ENCODE peak calls at places on chromosomes 2 and 18, in six cellular contexts. B is pancreas, V is heart right ventricle, S is aorta, T is lower lobe of right lung, K is neural progenitor cell. Q is an unnamed sample.
A peak's percentile ranks its signal among the peaks of the same experiment; 100 is the strongest.

GRCh38 chr2:188497736-188498135 is 206.1 kb downstream of the GULP1 start:
- DNase-seq in K (no peak), S (no peak), T (no peak), B (no peak), V (no peak), Q (no peak)

GRCh38 chr2:170965446-170966225 is 36.6 kb downstream of the GORASP2 start:
- DNase-seq in K (no peak), B (no peak), T (no peak), S (no peak), V (no peak), Q (no peak)

GRCh38 chr2:241774419-241775222 is 2.0 kb upstream of the GAL3ST2 start:
- DNase-seq in B (no peak), T (no peak), V (no peak), S (peak; percentile 78), K (no peak), Q (no peak)

GRCh38 chr2:70516596-70516995 is 37.0 kb downstream of the TGFA start:
- DNase-seq in S (no peak), V (no peak), K (no peak), B (no peak), T (no peak), Q (no peak)

GRCh38 chr2:16291226-16291625 is 350.9 kb downstream of the MYCN start:
- DNase-seq in K (no peak), S (no peak), B (no peak), V (no peak), T (no peak), Q (no peak)

GRCh38 chr2:238370482-238371372 is 50.4 kb downstream of the TRAF3IP1 start:
- DNase-seq in B (no peak), V (peak; percentile 43), T (peak; percentile 70), S (peak; percentile 85), K (peak; percentile 76), Q (peak; percentile 67)

GRCh38 chr2:226701052-226701451 is 98.6 kb downstream of the IRS1 start:
- DNase-seq in S (no peak), K (no peak), T (no peak), B (no peak), V (no peak), Q (no peak)

GRCh38 chr2:2577366-2577765 is 246.3 kb upstream of the MYT1L start:
- DNase-seq in S (no peak), T (no peak), V (no peak), B (no peak), K (no peak), Q (no peak)

GRCh38 chr2:143158500-143159262 is 29.5 kb downstream of the ARHGAP15 start:
- DNase-seq in K (no peak), S (no peak), V (no peak), B (no peak), T (no peak), Q (no peak)

GRCh38 chr2:85433511-85434089 is 15.1 kb downstream of the SH2D6 start:
- DNase-seq in T (peak; percentile 70), K (no peak), V (peak; percentile 82), S (peak; percentile 83), B (no peak), Q (no peak)

GRCh38 chr2:12606472-12607000 is 110.2 kb upstream of the TRIB2 start:
- DNase-seq in V (no peak), B (no peak), K (peak; percentile 13), S (no peak), T (no peak), Q (no peak)

GRCh38 chr2:234083572-234084348 is 33.3 kb downstream of the SPP2 start:
- DNase-seq in B (no peak), K (no peak), T (no peak), S (no peak), V (no peak), Q (no peak)

GRCh38 chr2:58131191-58132011 is 84.8 kb downstream of the VRK2 start:
- DNase-seq in B (no peak), K (no peak), S (no peak), T (no peak), V (peak; percentile 16), Q (no peak)

GRCh38 chr2:219289537-219290361 is 10.6 kb downstream of the DNAJB2 start:
- DNase-seq in K (no peak), S (peak; percentile 94), B (no peak), V (peak; percentile 76), T (no peak), Q (no peak)

GRCh38 chr2:10124538-10125045 is 2.1 kb downstream of the RRM2 start:
- DNase-seq in T (no peak), V (no peak), B (peak; percentile 2), K (peak; percentile 82), S (no peak), Q (peak; percentile 86)

GRCh38 chr2:96584017-96584416 is 47.5 kb downstream of the ARID5A start:
- DNase-seq in K (no peak), V (no peak), B (no peak), T (no peak), S (no peak), Q (no peak)

GRCh38 chr18:47215554-47216138 is 35.8 kb downstream of the SKOR2 start:
- DNase-seq in K (peak; percentile 76), T (no peak), B (no peak), V (no peak), S (no peak), Q (peak; percentile 6)

GRCh38 chr2:212548459-212548815 is 9.8 kb upstream of the ERBB4 start:
- DNase-seq in S (no peak), B (no peak), V (no peak), K (peak; percentile 50), T (no peak), Q (no peak)

GRCh38 chr2:63661076-63661475 is 72.3 kb downstream of the MDH1 start:
- DNase-seq in S (no peak), V (no peak), K (no peak), T (no peak), B (no peak), Q (no peak)

GRCh38 chr18:69795785-69796184 is 151.9 kb downstream of the CD226 start:
- DNase-seq in S (no peak), T (no peak), V (no peak), B (no peak), K (peak; percentile 48), Q (no peak)

GRCh38 chr2:218431878-218432277 is 13.0 kb downstream of the VIL1 start:
- DNase-seq in V (no peak), K (no peak), T (peak; percentile 14), S (peak; percentile 57), B (peak; percentile 35), Q (no peak)

GRCh38 chr18:25349926-25350560 is 1.9 kb downstream of the ZNF521 start:
- DNase-seq in S (peak; percentile 78), B (peak; percentile 63), K (peak; percentile 74), T (peak; percentile 43), V (peak; percentile 38), Q (no peak)

GRCh38 chr18:62183578-62184195 is 3.2 kb downstream of the PIGN start:
- DNase-seq in T (no peak), K (peak; percentile 60), B (no peak), V (no peak), S (no peak), Q (peak; percentile 82)

GRCh38 chr2:101837354-101837753 is 139.8 kb downstream of the MAP4K4 start:
- DNase-seq in K (no peak), V (no peak), S (no peak), B (no peak), T (no peak), Q (no peak)

GRCh38 chr2:226426292-226426736 is 373.3 kb downstream of the IRS1 start:
- DNase-seq in K (no peak), S (no peak), V (no peak), T (no peak), B (no peak), Q (no peak)

DNA sequence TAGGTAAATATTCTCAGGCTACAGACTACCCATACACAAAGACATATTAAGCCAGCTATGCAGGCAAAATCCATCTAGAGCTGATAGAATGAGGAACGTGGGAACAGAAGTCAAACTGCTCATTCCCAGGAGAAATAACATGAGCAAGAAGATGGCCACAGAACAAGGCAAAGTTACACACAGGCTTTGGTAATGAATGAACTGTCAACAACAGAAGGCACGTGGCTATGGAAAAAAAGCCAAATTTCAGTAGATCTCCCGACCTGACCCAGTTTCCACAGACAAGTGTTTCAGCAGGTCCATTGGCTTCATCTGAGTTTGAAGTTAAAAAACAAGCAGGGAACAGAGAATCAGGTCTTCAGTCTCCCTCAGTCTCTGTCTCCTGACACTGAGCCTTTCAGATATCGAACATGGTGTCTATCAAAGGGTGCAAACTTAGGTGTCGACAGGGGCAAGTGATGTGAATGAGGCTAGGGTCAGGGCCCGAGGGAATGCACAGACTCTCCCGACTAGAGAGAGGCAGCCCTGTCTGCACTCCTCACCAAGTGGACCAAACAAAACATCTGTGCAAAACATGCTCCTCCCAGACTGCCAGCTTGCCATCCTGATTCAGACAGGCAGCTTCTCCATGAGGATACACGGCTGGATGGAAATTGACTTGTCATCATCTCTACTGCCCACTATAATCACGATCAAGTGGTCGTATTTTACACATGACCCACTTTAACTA is 25.9 kb downstream of the SIGLEC15 start:
- DNase-seq in B (no peak), K (no peak), T (no peak), V (no peak), S (no peak), Q (no peak)
- H3K27ac ChIP-seq in B (no peak overlapping the region), K (no peak overlapping the region), T (no peak overlapping the region), V (no peak overlapping the region), S (no peak overlapping the region), Q (no peak overlapping the region)

GRCh38 chr18:5543036-5543671 is 643 bp downstream of the EPB41L3 start:
- DNase-seq in S (no peak), V (peak; percentile 16), B (peak; percentile 66), T (no peak), K (peak; percentile 70), Q (no peak)
- H3K4me3 ChIP-seq in S (peak overlapping the region; percentile 2), V (peak overlapping the region; percentile 64), B (peak overlapping the region; percentile 40), T (peak overlapping the region; percentile 59), K (peak overlapping the region; percentile 78), Q (no peak overlapping the region)

GRCh38 chr2:11414372-11415124 is 51.4 kb downstream of the E2F6 start:
- DNase-seq in V (no peak), T (no peak), K (no peak), S (no peak), B (no peak), Q (no peak)
- H3K4me1 ChIP-seq in V (peaks cover 11% of the 10 kb centered on the region), T (peaks cover 10% of the 10 kb centered on the region), K (no peaks in the 10 kb centered on the region), S (no peaks in the 10 kb centered on the region), B (no peaks in the 10 kb centered on the region), Q (no peaks in the 10 kb centered on the region)

GRCh38 chr2:126657146-126657635 is 1.2 kb downstream of the GYPC start:
- DNase-seq in V (peak; percentile 60), S (peak; percentile 82), K (peak; percentile 38), T (peak; percentile 63), B (no peak), Q (peak; percentile 59)
- H3K27ac ChIP-seq in V (peak overlapping the region; percentile 97), S (peak overlapping the region; percentile 85), K (no peak overlapping the region), T (peak overlapping the region; percentile 96), B (peak overlapping the region; percentile 93), Q (peak overlapping the region; percentile 87)

DNA sequence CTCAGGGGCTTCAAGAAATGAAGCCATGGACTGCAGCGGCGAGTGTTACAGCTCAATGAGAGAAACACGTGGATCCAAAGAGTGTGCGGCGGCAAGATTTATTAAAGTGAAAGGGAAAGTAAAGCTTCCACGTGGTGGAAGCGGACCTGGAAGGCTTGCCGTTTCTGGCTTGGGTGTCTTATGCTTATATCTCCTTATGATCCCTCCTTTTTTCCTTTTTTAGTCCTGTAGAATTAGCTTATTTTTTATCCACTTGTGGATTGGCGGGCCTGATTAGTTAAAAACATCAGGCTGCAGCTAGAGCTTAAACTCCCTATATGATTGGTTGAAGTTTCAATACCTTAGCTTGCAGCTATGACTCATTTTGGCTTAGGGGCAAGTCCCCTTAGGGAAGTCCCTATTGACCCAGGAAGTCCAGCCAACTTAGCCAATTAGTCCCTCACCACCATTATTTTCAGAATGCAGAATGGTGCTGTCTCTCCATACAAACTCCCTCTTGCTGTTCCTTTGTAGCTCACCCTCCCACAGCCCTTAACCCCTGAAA is 11.6 kb upstream of the HNMT start:
- DNase-seq in T (no peak), K (no peak), S (no peak), V (no peak), B (no peak), Q (no peak)
- H3K4me3 ChIP-seq in T (peak overlapping the region; percentile 2), K (no peak overlapping the region), S (no peak overlapping the region), V (no peak overlapping the region), B (no peak overlapping the region), Q (peak overlapping the region; percentile 39)

Q was measured in CD4-positive, CD25-positive, alpha-beta regulatory T cell.